ENCODE peak calls at places on chromosome 5, in nine cellular contexts. V is activated naive CD4-positive, alpha-beta T cell treated with anti-CD3 and anti-CD28 coated beads, Interleukin-2, amount 10 ng/mL, durations not matched to agents 7 days and 5 days; A is substantia nigra; Y is central memory CD4-positive, alpha-beta T cell; P is NCI-H2029 treated with DMSO at 0.1 percent for 48 hours; J is KG1; W is Right ventricle myocardium superior; L is left ventricle myocardium inferior; F is amniotic epithelial cell. K is an unnamed sample.

GRCh38 chr5:14156611-14157493 is 13.7 kb downstream of the TRIO start:
- DNase-seq in F (peak; percentile 99), W (no peak), L (no peak), P (no peak), J (no peak), V (no peak), A (no peak), Y (no peak), K (no peak)

GRCh38 chr5:103271570-103272289 is 13.2 kb downstream of the MACIR start:
- DNase-seq in L (no peak), A (no peak), V (no peak), P (peak; percentile 85), Y (no peak), W (no peak), F (no peak), J (no peak), K (no peak)

GRCh38 chr5:77145666-77146065 is 58.6 kb upstream of the ZBED3 start:
- DNase-seq in L (no peak), A (no peak), Y (no peak), W (no peak), P (no peak), F (peak; percentile 13), J (no peak), V (no peak), K (no peak)

GRCh38 chr5:78805-79149 is 13.2 kb upstream of the PLEKHG4B start:
- DNase-seq in V (no peak), L (no peak), A (no peak), Y (no peak), P (no peak), W (no peak), F (no peak), J (no peak), K (no peak)

GRCh38 chr5:132265336-132266030 is 8.0 kb downstream of the PDLIM4 start:
- DNase-seq in V (no peak), Y (no peak), F (peak; percentile 97), L (peak; percentile 36), A (no peak), W (peak; percentile 60), J (no peak), P (no peak), K (no peak)

GRCh38 chr5:165457854-165458481 is 1952.5 kb downstream of the MAT2B start:
- DNase-seq in P (no peak), L (no peak), W (no peak), Y (no peak), F (peak; percentile 55), J (no peak), V (no peak), A (no peak), K (no peak)

GRCh38 chr5:59992206-59992605 is 98.7 kb upstream of the PDE4D start:
- DNase-seq in P (no peak), V (no peak), F (no peak), A (no peak), Y (no peak), J (no peak), L (no peak), W (no peak), K (no peak)

GRCh38 chr5:35890021-35890740 is 33.5 kb downstream of the IL7R start:
- DNase-seq in W (no peak), J (no peak), A (no peak), Y (no peak), P (no peak), F (no peak), V (no peak), L (no peak), K (no peak)

GRCh38 chr5:82287625-82288024 is 9.5 kb upstream of the RPS23 start:
- DNase-seq in P (no peak), J (no peak), V (no peak), W (no peak), Y (no peak), L (no peak), F (no peak), A (no peak), K (no peak)

GRCh38 chr5:107672212-107673105 is 1.7 kb upstream of the EFNA5 start:
- DNase-seq in Y (no peak), A (no peak), J (no peak), F (peak; percentile 100), P (peak; percentile 91), W (peak; percentile 83), V (peak; percentile 31), L (peak; percentile 73), K (peak; percentile 75)

GRCh38 chr5:178326054-178326715 is 93.6 kb upstream of the PHYKPL start:
- DNase-seq in Y (no peak), V (no peak), F (no peak), W (peak; percentile 40), P (no peak), L (no peak), A (no peak), J (no peak), K (no peak)

GRCh38 chr5:134749415-134749814 is 9.2 kb upstream of the DDX46 start:
- DNase-seq in J (no peak), Y (no peak), P (no peak), F (no peak), A (no peak), V (no peak), W (no peak), L (no peak), K (no peak)

GRCh38 chr5:91296691-91297143 is 86.4 kb downstream of the ARRDC3 start:
- DNase-seq in V (no peak), A (no peak), P (no peak), W (peak; percentile 88), F (peak; percentile 62), Y (no peak), L (peak; percentile 78), J (no peak), K (no peak)

GRCh38 chr5:102450313-102450990 is 48.3 kb downstream of the SLCO6A1 start:
- DNase-seq in Y (no peak), L (no peak), F (no peak), A (no peak), V (no peak), W (no peak), J (no peak), P (no peak), K (no peak)

GRCh38 chr5:137858223-137858916 is 9.3 kb upstream of the MYOT start:
- DNase-seq in A (no peak), L (no peak), J (peak; percentile 5), V (no peak), F (peak; percentile 22), Y (no peak), P (no peak), W (no peak), K (no peak)

GRCh38 chr5:132840313-132840712 is 9.9 kb upstream of the SHROOM1 start:
- DNase-seq in A (no peak), F (no peak), Y (no peak), W (no peak), V (no peak), P (no peak), L (no peak), J (no peak), K (no peak)

GRCh38 chr5:133063965-133064364 is 12.2 kb downstream of the HSPA4 start:
- DNase-seq in W (no peak), J (no peak), A (no peak), L (no peak), F (no peak), V (no peak), Y (no peak), P (no peak), K (no peak)

GRCh38 chr5:140553657-140554056 is 3.6 kb downstream of the SRA1 start:
- DNase-seq in P (no peak), W (no peak), A (no peak), J (no peak), V (no peak), F (no peak), Y (no peak), L (no peak), K (no peak)

GRCh38 chr5:144370273-144370672 is 199.6 kb downstream of the KCTD16 start:
- DNase-seq in J (no peak), A (no peak), L (no peak), V (no peak), Y (no peak), P (peak; percentile 50), W (no peak), F (no peak), K (no peak)

GRCh38 chr5:42745426-42745825 is 11.2 kb upstream of the CCDC152 start:
- DNase-seq in W (no peak), F (peak; percentile 19), A (no peak), P (no peak), L (no peak), V (no peak), J (no peak), Y (no peak), K (no peak)

GRCh38 chr5:38715671-38716070 is 130.1 kb upstream of the OSMR start:
- DNase-seq in P (no peak), Y (no peak), L (no peak), W (no peak), A (peak; percentile 39), F (no peak), V (no peak), J (no peak), K (peak; percentile 38)

GRCh38 chr5:132459031-132459982 is 31.3 kb downstream of the IRF1 start:
- DNase-seq in L (no peak), F (peak; percentile 22), V (peak; percentile 20), Y (no peak), P (no peak), W (no peak), J (no peak), A (no peak), K (no peak)

GRCh38 chr5:105413406-105413990 is 1850.9 kb upstream of the NUDT12 start:
- DNase-seq in W (no peak), P (no peak), J (no peak), F (peak; percentile 3), L (no peak), A (no peak), Y (no peak), V (no peak), K (no peak)

GRCh38 chr5:176501333-176501732 is 35.9 kb downstream of the RNF44 start:
- DNase-seq in J (no peak), P (no peak), F (peak; percentile 91), W (no peak), V (no peak), A (no peak), L (no peak), Y (no peak), K (no peak)